ENCODE peak calls at places on chromosomes 12 and 14, in six cellular contexts. Z is IMR-90, D is neuronal stem cell, G is H9, B is mesenchymal stem cell, I is H1. Q is an unnamed sample.

GRCh38 chr12:68831272-68831671 is 23.3 kb downstream of the MDM2 start:
- DNase-seq in G (peak), I (no peak), D (no peak), B (no peak), Z (no peak), Q (peak)

GRCh38 chr12:66190519-66191406 is 1.7 kb downstream of the IRAK3 start:
- DNase-seq in D (no peak), I (no peak), B (no peak), Z (peak), G (no peak), Q (no peak)

GRCh38 chr14:74548881-74549280 is 55.3 kb downstream of the ISCA2 start:
- DNase-seq in I (no peak), B (no peak), D (no peak), G (no peak), Z (peak), Q (no peak)

GRCh38 chr12:52442600-52443061 is 8.5 kb upstream of the KRT75 start:
- DNase-seq in G (peak), D (no peak), I (peak), B (peak), Z (peak), Q (peak)

GRCh38 chr12:52534482-52534881 is 14.3 kb upstream of the KRT5 start:
- DNase-seq in G (no peak), B (no peak), I (no peak), D (no peak), Z (no peak), Q (no peak)

GRCh38 chr12:112586148-112586783 is 167.5 kb downstream of the PTPN11 start:
- DNase-seq in I (no peak), D (no peak), Z (no peak), B (no peak), G (no peak), Q (no peak)

GRCh38 chr12:124369901-124370378 is 75.0 kb downstream of the RFLNA start:
- DNase-seq in Z (no peak), D (no peak), B (no peak), I (no peak), G (no peak), Q (no peak)

GRCh38 chr12:22518067-22518719 is 26.1 kb downstream of the C2CD5 start:
- DNase-seq in Z (peak), I (no peak), G (no peak), D (no peak), B (no peak), Q (no peak)

GRCh38 chr12:34394211-34395055 is 372.1 kb downstream of the ALG10 start:
- DNase-seq in B (no peak), Z (no peak), D (no peak), I (peak), G (peak), Q (no peak)

GRCh38 chr12:31000751-31001150 is 72.9 kb upstream of the DDX11 start:
- DNase-seq in D (no peak), Z (peak), I (no peak), G (no peak), B (peak), Q (no peak)

GRCh38 chr12:77122236-77122635 is 56.9 kb upstream of the E2F7 start:
- DNase-seq in I (no peak), B (peak), D (no peak), G (no peak), Z (peak), Q (no peak)

GRCh38 chr14:51386411-51386810 is 146.4 kb downstream of the TMX1 start:
- DNase-seq in G (no peak), I (no peak), B (no peak), Z (no peak), D (no peak), Q (no peak)

GRCh38 chr12:116864371-116865160 is 16.7 kb downstream of the HRK start:
- DNase-seq in D (no peak), Z (peak), B (no peak), I (no peak), G (no peak), Q (no peak)

GRCh38 chr14:25862068-25862467 is 735.8 kb downstream of the NOVA1 start:
- DNase-seq in D (no peak), B (no peak), I (no peak), G (no peak), Z (no peak), Q (no peak)

GRCh38 chr12:131828671-131829350 is 618 bp downstream of the MMP17 start:
- DNase-seq in I (no peak), G (peak), Z (no peak), D (no peak), B (no peak), Q (peak)

GRCh38 chr14:22387776-22388241 is 201.2 kb downstream of the DAD1 start:
- DNase-seq in I (no peak), D (no peak), G (peak), Z (no peak), B (no peak), Q (no peak)

GRCh38 chr14:80996049-80996901 is 40.9 kb downstream of the TSHR start:
- DNase-seq in D (no peak), I (no peak), G (no peak), Z (peak), B (peak), Q (peak)

GRCh38 chr12:89129471-89129870 is 222.8 kb downstream of the DUSP6 start:
- DNase-seq in G (no peak), D (no peak), B (no peak), Z (no peak), I (no peak), Q (no peak)

DNA sequence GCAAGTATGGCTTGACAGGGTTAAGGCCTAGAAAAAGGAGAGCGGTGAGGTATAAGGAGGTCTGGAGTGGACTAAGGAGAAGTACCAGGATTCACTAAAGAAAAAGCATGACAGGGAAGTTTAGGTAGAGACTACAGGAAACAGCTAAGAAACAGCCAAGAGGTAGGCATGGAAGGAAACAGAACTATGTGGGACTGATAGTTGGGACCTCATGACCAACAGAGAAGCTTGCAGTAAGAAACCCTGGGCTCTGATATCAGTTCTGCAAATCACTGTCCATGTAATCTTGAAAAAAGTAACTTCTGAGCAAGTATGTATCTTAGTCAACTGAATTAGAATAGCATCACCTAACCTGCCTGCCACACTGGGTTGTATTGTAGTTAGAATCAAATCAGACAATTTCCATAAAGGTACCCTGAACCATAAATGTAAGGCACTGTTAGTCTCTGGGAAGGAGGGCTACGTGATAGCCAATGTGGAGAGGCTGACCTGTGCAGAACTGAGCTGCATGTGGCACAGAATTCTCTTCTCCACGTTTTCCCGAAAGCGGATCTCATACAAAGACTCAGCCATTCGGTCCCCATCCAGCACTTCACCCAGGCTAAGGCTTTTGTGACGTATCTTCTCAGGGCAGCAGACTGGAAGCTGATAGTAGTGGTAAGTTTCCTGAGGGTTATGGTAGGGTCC is 912 bp downstream of the TM9SF1 start:
- DNase-seq in Z (no peak), G (no peak), D (no peak), B (peak), I (no peak), Q (no peak)
- H3K18ac ChIP-seq in Z (no peak), G (no peak), D (no peak), B (no peak), I (no peak), Q (no peak)

DNA sequence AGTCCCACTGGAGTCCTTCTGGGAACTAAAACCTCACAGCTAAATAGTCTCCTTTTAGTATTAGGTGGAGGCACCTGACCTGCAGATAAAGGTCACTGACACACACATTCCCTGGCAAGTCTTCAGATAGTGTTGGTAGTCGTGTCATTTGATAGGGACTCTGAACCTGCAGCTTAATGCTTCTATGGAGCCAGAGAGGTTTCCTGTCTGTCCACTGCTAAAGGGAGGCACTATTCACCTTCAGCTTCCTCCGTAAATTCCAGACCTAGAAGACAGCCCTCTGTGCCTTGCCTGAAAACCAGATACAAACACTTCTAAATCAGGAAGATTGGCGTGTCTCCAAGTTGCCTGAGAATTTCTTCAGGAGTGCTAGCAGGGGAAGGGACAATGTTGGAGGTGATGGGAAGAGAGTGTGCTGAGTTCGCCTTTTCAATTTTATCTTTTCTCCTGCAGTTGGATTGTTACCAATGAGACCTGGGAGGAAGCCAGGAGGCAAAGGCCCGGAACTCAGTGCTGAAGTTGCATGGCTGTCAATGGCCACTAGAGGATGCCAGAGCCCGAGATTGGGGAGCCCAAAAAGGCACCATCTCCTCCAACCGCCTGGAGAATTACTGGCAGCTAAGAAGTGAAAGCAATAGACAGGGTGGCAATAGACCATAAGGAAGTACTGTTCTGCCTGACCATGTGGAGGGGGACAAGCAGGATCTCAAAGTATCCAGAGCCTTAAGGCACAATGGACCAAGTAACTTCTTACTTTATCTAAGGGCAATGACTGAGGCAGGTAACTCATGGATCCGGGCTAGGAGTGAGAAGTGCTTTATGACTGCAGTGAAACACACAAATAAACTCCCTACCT is 81.6 kb upstream of the SCAF11 start:
- DNase-seq in Z (peak), G (peak), D (peak), B (peak), I (peak), Q (peak)
- H4K8ac ChIP-seq in Z (no peak), G (no peak), D (peak), B (no peak), I (no peak), Q (no peak)

DNA sequence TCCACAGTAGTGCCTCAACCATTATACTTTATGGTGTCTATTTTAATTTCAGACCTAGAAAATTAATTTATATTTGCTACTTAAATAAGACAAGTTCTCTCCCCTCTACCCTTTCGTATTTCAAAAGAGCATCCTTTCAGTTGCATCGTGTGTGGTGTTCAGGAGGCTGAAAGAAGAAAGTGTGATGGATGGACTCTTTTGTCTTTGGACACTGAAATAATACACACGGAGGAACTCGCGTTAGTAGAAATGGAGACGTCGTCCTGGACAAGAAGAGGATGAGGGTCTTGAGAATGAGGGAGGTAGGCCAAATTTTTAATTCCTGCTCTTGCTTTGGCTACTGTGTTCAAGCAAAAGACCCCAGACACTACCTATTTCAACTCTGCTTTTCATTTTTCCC is 921 bp downstream of the TMED8 start:
- DNase-seq in I (no peak), Z (no peak), D (no peak), B (no peak), G (no peak), Q (no peak)
- H3K18ac ChIP-seq in I (no peak), Z (no peak), D (peak), B (no peak), G (no peak), Q (no peak)

DNA sequence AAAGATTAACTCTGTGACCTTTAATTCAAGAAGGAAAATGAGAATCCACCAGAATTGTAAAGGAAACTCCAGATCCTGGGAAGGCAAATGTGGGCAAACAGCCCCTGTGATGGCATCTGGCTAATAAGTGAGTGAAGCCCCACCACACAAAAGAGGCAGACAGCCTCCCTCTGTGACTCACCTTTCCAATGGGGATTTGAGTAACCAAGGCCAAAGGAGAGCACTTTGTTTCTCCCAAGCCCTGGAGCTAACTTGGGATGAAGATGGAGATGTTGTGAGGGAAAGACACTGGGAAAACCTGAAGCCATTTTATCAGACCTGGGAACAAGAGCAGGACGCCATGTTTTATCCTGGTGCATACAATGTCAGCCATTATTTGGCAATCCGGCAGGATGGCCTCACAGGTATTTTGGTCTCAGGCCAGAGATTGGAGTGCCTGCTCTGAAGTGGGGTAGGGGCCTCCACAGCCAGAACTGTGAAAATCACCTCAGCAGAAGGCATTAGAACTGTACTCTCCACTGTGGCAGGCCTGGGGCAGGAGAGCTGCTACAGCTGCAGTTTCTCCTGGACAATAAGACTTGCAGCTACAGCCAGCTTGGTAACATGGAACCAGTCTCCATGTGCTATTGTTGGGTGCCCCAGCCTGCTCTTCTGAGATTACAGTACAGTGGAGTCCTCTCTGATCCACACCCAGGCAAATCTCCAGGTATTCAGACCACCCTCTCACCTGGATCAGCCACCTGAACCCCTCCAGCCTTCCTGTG is 96.6 kb upstream of the PCED1B start:
- DNase-seq in Z (no peak), D (no peak), I (no peak), G (no peak), B (no peak), Q (no peak)
- H4K8ac ChIP-seq in Z (no peak), D (no peak), I (no peak), G (no peak), B (no peak), Q (no peak)

GRCh38 chr12:1174659-1175058 is 183.6 kb downstream of the ERC1 start:
- DNase-seq in Z (no peak), B (no peak), G (no peak), I (no peak), D (no peak), Q (no peak)
- H3K18ac ChIP-seq in Z (no peak), B (no peak), G (no peak), I (no peak), D (no peak), Q (no peak)

GRCh38 chr14:102927878-102928411 is 5.5 kb downstream of the AMN start:
- DNase-seq in D (no peak), B (no peak), Z (no peak), I (no peak), G (peak), Q (peak)
- H4K8ac ChIP-seq in D (peak), B (no peak), Z (no peak), I (peak), G (no peak), Q (no peak)

DNA sequence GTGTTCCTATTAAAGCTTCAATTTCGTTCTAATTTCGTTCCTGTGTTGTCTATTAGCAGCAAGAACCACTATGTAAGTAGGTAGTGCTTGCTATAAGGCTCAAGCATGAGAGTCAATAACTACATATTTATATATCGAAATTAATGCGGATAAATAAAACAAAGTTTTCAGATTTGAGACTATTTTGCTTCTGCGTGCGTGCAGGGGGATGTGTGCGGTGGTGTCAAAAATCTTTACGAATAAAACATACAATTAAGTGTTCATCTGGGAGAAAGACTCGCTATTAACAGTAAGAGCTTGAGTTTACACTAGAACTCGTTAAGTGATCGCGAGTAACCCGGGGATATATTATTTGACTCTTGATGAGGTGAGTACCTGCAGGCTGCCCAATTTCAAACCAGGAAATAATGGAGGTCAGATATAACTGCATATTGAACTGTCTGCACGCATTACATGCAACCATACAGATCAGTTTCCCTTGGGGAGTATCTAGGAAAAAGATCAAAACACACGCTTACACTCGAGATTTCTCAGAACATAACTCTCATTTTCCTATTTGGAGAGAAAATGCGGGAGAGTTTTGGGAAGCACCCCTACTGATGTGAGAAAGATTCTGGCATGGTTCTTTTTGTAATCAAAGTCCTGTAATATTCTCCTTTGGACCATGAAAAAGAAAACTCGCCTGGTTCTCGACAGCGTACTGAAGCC is 814 bp downstream of the TWF1 start:
- DNase-seq in G (no peak), I (no peak), D (no peak), Z (no peak), B (no peak), Q (no peak)
- H3K18ac ChIP-seq in G (peak), I (no peak), D (peak), Z (no peak), B (peak), Q (no peak)